ENCODE peak calls at places on chromosomes 4 and X, in four cellular contexts. Z, A, E and I are unnamed samples.

GRCh38 chrX:57647020-57647419 is 33.0 kb downstream of the NLRP2B start:
- DNase-seq in Z (no peak), A (no peak), E (no peak), I (no peak)

GRCh38 chrX:103406256-103406655 is 29.9 kb downstream of the BEX3 start:
- DNase-seq in Z (no peak), A (no peak), E (no peak), I (no peak)

GRCh38 chr4:187798385-187798784 is 197.2 kb upstream of the ZFP42 start:
- DNase-seq in Z (no peak), A (no peak), E (no peak), I (no peak)

GRCh38 chr4:13919021-13919441 is 291.5 kb upstream of the BOD1L1 start:
- DNase-seq in Z (no peak), A (peak; percentile 76), E (peak; percentile 70), I (no peak)

GRCh38 chr4:4990857-4991540 is 28.3 kb downstream of the CYTL1 start:
- DNase-seq in Z (peak; percentile 92), A (peak; percentile 95), E (peak; percentile 81), I (no peak)

GRCh38 chr4:181108237-181108636 is 1135.0 kb upstream of the TENM3 start:
- DNase-seq in Z (no peak), A (no peak), E (no peak), I (no peak)

GRCh38 chr4:105191621-105192210 is 45.0 kb downstream of the TET2 start:
- DNase-seq in Z (no peak), A (no peak), E (peak; percentile 53), I (no peak)

GRCh38 chr4:25953740-25954139 is 39.7 kb downstream of the SMIM20 start:
- DNase-seq in Z (no peak), A (no peak), E (peak; percentile 31), I (no peak)

GRCh38 chr4:108048997-108049396 is 59.3 kb downstream of the HADH start:
- DNase-seq in Z (no peak), A (no peak), E (no peak), I (no peak)

GRCh38 chr4:148079945-148080344 is 348.1 kb downstream of the ARHGAP10 start:
- DNase-seq in Z (no peak), A (no peak), E (no peak), I (no peak)

GRCh38 chr4:162458051-162458450 is 294.3 kb upstream of the FSTL5 start:
- DNase-seq in Z (no peak), A (no peak), E (no peak), I (no peak)

GRCh38 chr4:184232212-184232611 is 14.5 kb upstream of the ENPP6 start:
- DNase-seq in Z (no peak), A (no peak), E (no peak), I (no peak)

GRCh38 chr4:8200302-8200975 is 1.3 kb downstream of the SH3TC1 start:
- DNase-seq in Z (peak; percentile 93), A (peak; percentile 83), E (peak; percentile 44), I (peak; percentile 86)
- H3K4me3 ChIP-seq in Z (peak overlapping the region; percentile 93), A (peak overlapping the region; percentile 14), E (peak overlapping the region; percentile 54), I (peak overlapping the region; percentile 68)

GRCh38 chr4:168265327-168265726 is 53.2 kb downstream of the DDX60 start:
- DNase-seq in Z (no peak), A (no peak), E (no peak), I (no peak)
- TF ChIP-seq CTCF in Z (no peak), A (no peak), E (no peak), I (no peak)

GRCh38 chr4:18034099-18034498 is 12.5 kb upstream of the LCORL start:
- DNase-seq in Z (no peak), A (no peak), E (peak; percentile 20), I (no peak)

GRCh38 chr4:18039113-18039512 is 17.6 kb upstream of the LCORL start:
- DNase-seq in Z (no peak), A (no peak), E (no peak), I (no peak)

DNA sequence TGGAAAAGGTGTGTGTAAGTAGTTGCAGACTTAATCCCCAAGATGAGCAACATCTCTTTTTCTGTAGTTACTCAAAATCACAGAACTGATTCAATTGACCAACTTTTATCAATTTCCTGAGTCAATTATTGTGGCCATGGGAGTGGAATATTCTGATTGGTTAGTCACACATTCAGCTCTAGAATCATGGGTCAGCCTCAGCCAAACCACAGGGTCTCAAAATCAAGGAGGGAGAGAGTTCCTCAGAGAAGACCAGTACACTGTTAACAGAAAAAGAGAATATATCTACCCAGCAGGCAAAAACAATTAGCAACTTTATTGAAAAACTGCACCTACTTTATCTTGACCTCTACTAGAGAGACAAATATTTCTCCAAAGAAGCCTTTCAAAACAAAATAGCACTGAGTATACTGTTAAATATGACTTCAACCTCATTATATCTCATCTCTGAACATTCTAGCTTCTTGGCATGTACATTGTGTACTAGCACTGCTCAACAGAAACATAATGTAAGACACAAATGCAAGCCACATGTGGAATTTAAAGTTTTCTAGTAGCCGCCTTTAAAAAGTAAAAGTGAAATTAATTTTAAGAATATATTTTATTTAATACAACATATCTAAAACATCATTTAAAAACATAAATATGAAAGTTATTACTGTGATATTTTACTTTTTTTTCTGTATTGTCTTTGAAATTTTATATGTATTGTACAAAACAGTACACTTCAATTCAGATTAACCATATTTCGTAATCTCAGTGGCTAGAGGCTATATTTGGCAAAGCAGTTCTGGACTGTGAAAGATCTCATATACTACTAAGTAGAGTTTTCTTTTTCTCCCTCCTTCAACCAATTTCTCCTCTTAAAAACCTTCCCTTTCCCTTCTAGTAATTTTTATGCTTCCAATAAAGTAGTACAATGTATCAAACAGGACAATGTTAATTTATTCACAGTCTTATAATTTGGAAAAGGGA is 11.8 kb upstream of the LCORL start:
- DNase-seq in Z (no peak), A (no peak), E (peak; percentile 34), I (no peak)
- H3K4me3 ChIP-seq in Z (no peak overlapping the region), A (no peak overlapping the region), E (no peak overlapping the region), I (no peak overlapping the region)

GRCh38 chr4:42653606-42654560 is 3.0 kb downstream of the ATP8A1 start:
- DNase-seq in Z (no peak), A (no peak), E (no peak), I (no peak)
- TF ChIP-seq CTCF in Z (no peak), A (no peak), E (no peak), I (no peak)